ENCODE peak calls at places on chromosomes 16 and 17, in seven cellular contexts. K is CMK, I is left lung, V is C1 segment of cervical spinal cord, W is AG04449, L is kidney glomerular epithelial cell, H is BE2C. X is an unnamed sample.

GRCh38 chr17:59756236-59756818 is 48.9 kb downstream of the VMP1 start:
- DNase-seq in H (no peak), W (peak; percentile 72), I (no peak), V (no peak), L (peak; percentile 99), K (no peak), X (no peak)

GRCh38 chr17:47879028-47879585 is 16.9 kb upstream of the SP2 start:
- DNase-seq in K (peak; percentile 55), I (no peak), V (no peak), L (peak; percentile 61), H (no peak), W (no peak), X (no peak)

GRCh38 chr17:72465191-72466024 is 344.6 kb downstream of the SOX9 start:
- DNase-seq in W (peak; percentile 58), V (no peak), I (no peak), H (peak; percentile 62), L (peak; percentile 96), K (no peak), X (no peak)

GRCh38 chr16:55495616-55496289 is 13.1 kb upstream of the LPCAT2 start:
- DNase-seq in K (no peak), V (no peak), H (no peak), I (no peak), L (no peak), W (peak; percentile 80), X (no peak)

GRCh38 chr16:9680021-9680655 is 502.1 kb downstream of the GRIN2A start:
- DNase-seq in H (no peak), L (no peak), W (no peak), K (no peak), V (no peak), I (no peak), X (no peak)

GRCh38 chr16:28304214-28304613 is 11.9 kb downstream of the SBK1 start:
- DNase-seq in I (no peak), L (peak; percentile 0), H (no peak), K (no peak), V (no peak), W (no peak), X (peak; percentile 39)

GRCh38 chr16:1817716-1818115 is 8.9 kb downstream of the HAGH start:
- DNase-seq in V (no peak), L (no peak), I (no peak), W (no peak), K (no peak), H (no peak), X (no peak)

GRCh38 chr17:46818319-46818928 is at the start of gene WNT3:
- DNase-seq in W (no peak), L (no peak), H (peak; percentile 72), K (no peak), I (peak; percentile 83), V (no peak), X (no peak)

GRCh38 chr17:80751460-80752368 is 207.1 kb downstream of the RPTOR start:
- DNase-seq in H (no peak), L (no peak), K (no peak), V (no peak), W (no peak), I (no peak), X (no peak)

GRCh38 chr16:50611332-50611934 is 63.2 kb downstream of the NKD1 start:
- DNase-seq in I (no peak), L (no peak), V (no peak), K (no peak), W (no peak), H (no peak), X (no peak)

X was measured in heart right ventricle.